ENCODE peak calls at places on chromosomes 11 and 22, in seven cellular contexts. One of them, this sample, is unnamed.

GRCh38 chr22:37485714-37486223 is 415 bp downstream of the MFNG start:
- DNase-seq in astrocyte of the hippocampus: no peak
- DNase-seq in stimulated activated CD4-positive, alpha-beta T cell treated with anti-CD3 and anti-CD28 coated beads, TNF-alpha, amount 100 ng/mL, for 1 hour: no peak
- DNase-seq in NCI-H2029 treated with DMSO at 0.1 percent for 48 hours: no peak
- DNase-seq in effector memory CD8-positive, alpha-beta T cell: peak; percentile 12
- DNase-seq in small intestine: no peak
- DNase-seq in GM12864: no peak
- DNase-seq in this sample: no peak

GRCh38 chr11:132872223-132872622 is 660.1 kb downstream of the OPCML start:
- DNase-seq in astrocyte of the hippocampus: no peak
- DNase-seq in stimulated activated CD4-positive, alpha-beta T cell treated with anti-CD3 and anti-CD28 coated beads, TNF-alpha, amount 100 ng/mL, for 1 hour: no peak
- DNase-seq in NCI-H2029 treated with DMSO at 0.1 percent for 48 hours: no peak
- DNase-seq in effector memory CD8-positive, alpha-beta T cell: no peak
- DNase-seq in small intestine: no peak
- DNase-seq in GM12864: no peak
- DNase-seq in this sample: no peak

GRCh38 chr11:75334976-75335375 is 16.5 kb downstream of the ARRB1 start:
- DNase-seq in astrocyte of the hippocampus: no peak
- DNase-seq in stimulated activated CD4-positive, alpha-beta T cell treated with anti-CD3 and anti-CD28 coated beads, TNF-alpha, amount 100 ng/mL, for 1 hour: no peak
- DNase-seq in NCI-H2029 treated with DMSO at 0.1 percent for 48 hours: no peak
- DNase-seq in effector memory CD8-positive, alpha-beta T cell: no peak
- DNase-seq in small intestine: no peak
- DNase-seq in GM12864: no peak
- DNase-seq in this sample: no peak

GRCh38 chr22:27670701-27671412 is 130.7 kb downstream of the MN1 start:
- DNase-seq in astrocyte of the hippocampus: peak; percentile 82
- DNase-seq in stimulated activated CD4-positive, alpha-beta T cell treated with anti-CD3 and anti-CD28 coated beads, TNF-alpha, amount 100 ng/mL, for 1 hour: no peak
- DNase-seq in NCI-H2029 treated with DMSO at 0.1 percent for 48 hours: no peak
- DNase-seq in effector memory CD8-positive, alpha-beta T cell: no peak
- DNase-seq in small intestine: peak; percentile 16
- DNase-seq in GM12864: no peak
- DNase-seq in this sample: no peak

GRCh38 chr11:16295592-16295991 is 60.8 kb downstream of the SOX6 start:
- DNase-seq in astrocyte of the hippocampus: no peak
- DNase-seq in stimulated activated CD4-positive, alpha-beta T cell treated with anti-CD3 and anti-CD28 coated beads, TNF-alpha, amount 100 ng/mL, for 1 hour: no peak
- DNase-seq in NCI-H2029 treated with DMSO at 0.1 percent for 48 hours: no peak
- DNase-seq in effector memory CD8-positive, alpha-beta T cell: no peak
- DNase-seq in small intestine: no peak
- DNase-seq in GM12864: no peak
- DNase-seq in this sample: no peak

GRCh38 chr11:97814325-97814959 is 1206.3 kb upstream of the CNTN5 start:
- DNase-seq in astrocyte of the hippocampus: peak; percentile 1
- DNase-seq in stimulated activated CD4-positive, alpha-beta T cell treated with anti-CD3 and anti-CD28 coated beads, TNF-alpha, amount 100 ng/mL, for 1 hour: no peak
- DNase-seq in NCI-H2029 treated with DMSO at 0.1 percent for 48 hours: no peak
- DNase-seq in effector memory CD8-positive, alpha-beta T cell: no peak
- DNase-seq in small intestine: no peak
- DNase-seq in GM12864: no peak
- DNase-seq in this sample: no peak

GRCh38 chr22:47098554-47098953 is 336.1 kb downstream of the TBC1D22A start:
- DNase-seq in astrocyte of the hippocampus: no peak
- DNase-seq in stimulated activated CD4-positive, alpha-beta T cell treated with anti-CD3 and anti-CD28 coated beads, TNF-alpha, amount 100 ng/mL, for 1 hour: no peak
- DNase-seq in NCI-H2029 treated with DMSO at 0.1 percent for 48 hours: no peak
- DNase-seq in effector memory CD8-positive, alpha-beta T cell: no peak
- DNase-seq in small intestine: no peak
- DNase-seq in GM12864: no peak
- DNase-seq in this sample: no peak

GRCh38 chr22:23400286-23400981 is 179.7 kb downstream of the IGLL1 start:
- DNase-seq in astrocyte of the hippocampus: no peak
- DNase-seq in stimulated activated CD4-positive, alpha-beta T cell treated with anti-CD3 and anti-CD28 coated beads, TNF-alpha, amount 100 ng/mL, for 1 hour: no peak
- DNase-seq in NCI-H2029 treated with DMSO at 0.1 percent for 48 hours: no peak
- DNase-seq in effector memory CD8-positive, alpha-beta T cell: no peak
- DNase-seq in small intestine: no peak
- DNase-seq in GM12864: no peak
- DNase-seq in this sample: no peak

GRCh38 chr11:122697636-122698167 is 42.2 kb downstream of the UBASH3B start:
- DNase-seq in astrocyte of the hippocampus: no peak
- DNase-seq in stimulated activated CD4-positive, alpha-beta T cell treated with anti-CD3 and anti-CD28 coated beads, TNF-alpha, amount 100 ng/mL, for 1 hour: no peak
- DNase-seq in NCI-H2029 treated with DMSO at 0.1 percent for 48 hours: no peak
- DNase-seq in effector memory CD8-positive, alpha-beta T cell: no peak
- DNase-seq in small intestine: peak; percentile 11
- DNase-seq in GM12864: peak; percentile 55
- DNase-seq in this sample: no peak

This sample was measured in activated gamma-delta T cell.